ENCODE peak calls at places on chromosomes 2 and 18, in eight cellular contexts. One of them, this sample, is unnamed.

GRCh38 chr2:19733390-19733789 is 168.4 kb downstream of the TTC32 start:
- DNase-seq in PC-3: no peak
- DNase-seq in MM.1S: no peak
- DNase-seq in neural progenitor cell: no peak
- DNase-seq in hepatocyte: no peak
- DNase-seq in HCT116: no peak
- DNase-seq in GM23338: no peak
- DNase-seq in SK-N-SH: no peak
- DNase-seq in this sample: no peak

GRCh38 chr2:70962211-70962884 is 16.1 kb upstream of the ANKRD53 start:
- DNase-seq in PC-3: no peak
- DNase-seq in MM.1S: no peak
- DNase-seq in hepatocyte: peak; percentile 3
- DNase-seq in neural progenitor cell: no peak
- DNase-seq in SK-N-SH: peak; percentile 13
- DNase-seq in GM23338: no peak
- DNase-seq in HCT116: no peak
- DNase-seq in this sample: no peak

GRCh38 chr2:234212534-234212933 is 162.0 kb downstream of the SPP2 start:
- DNase-seq in neural progenitor cell: no peak
- DNase-seq in GM23338: no peak
- DNase-seq in HCT116: no peak
- DNase-seq in PC-3: no peak
- DNase-seq in MM.1S: no peak
- DNase-seq in hepatocyte: no peak
- DNase-seq in SK-N-SH: no peak
- DNase-seq in this sample: no peak

GRCh38 chr2:150876201-150877085 is 385.2 kb downstream of the RBM43 start:
- DNase-seq in SK-N-SH: no peak
- DNase-seq in GM23338: no peak
- DNase-seq in MM.1S: no peak
- DNase-seq in hepatocyte: no peak
- DNase-seq in HCT116: no peak
- DNase-seq in PC-3: no peak
- DNase-seq in neural progenitor cell: peak; percentile 3
- DNase-seq in this sample: no peak

GRCh38 chr2:122525341-122525740 is 769.9 kb downstream of the TSN start:
- DNase-seq in SK-N-SH: no peak
- DNase-seq in hepatocyte: no peak
- DNase-seq in PC-3: no peak
- DNase-seq in MM.1S: no peak
- DNase-seq in neural progenitor cell: no peak
- DNase-seq in GM23338: no peak
- DNase-seq in HCT116: no peak
- DNase-seq in this sample: no peak

GRCh38 chr2:100699131-100699530 is 120.8 kb upstream of the NPAS2 start:
- DNase-seq in SK-N-SH: no peak
- DNase-seq in neural progenitor cell: no peak
- DNase-seq in MM.1S: no peak
- DNase-seq in GM23338: no peak
- DNase-seq in hepatocyte: no peak
- DNase-seq in PC-3: no peak
- DNase-seq in HCT116: no peak
- DNase-seq in this sample: no peak

GRCh38 chr2:127086800-127087737 is 19.9 kb downstream of the BIN1 start:
- DNase-seq in PC-3: no peak
- DNase-seq in SK-N-SH: peak; percentile 89
- DNase-seq in GM23338: peak; percentile 67
- DNase-seq in HCT116: no peak
- DNase-seq in neural progenitor cell: peak; percentile 76
- DNase-seq in MM.1S: no peak
- DNase-seq in hepatocyte: peak; percentile 82
- DNase-seq in this sample: peak; percentile 37

GRCh38 chr2:16487686-16488085 is 177.9 kb downstream of the CYRIA start:
- DNase-seq in SK-N-SH: peak; percentile 73
- DNase-seq in hepatocyte: peak; percentile 66
- DNase-seq in MM.1S: peak; percentile 25
- DNase-seq in GM23338: peak; percentile 39
- DNase-seq in PC-3: peak; percentile 21
- DNase-seq in HCT116: no peak
- DNase-seq in neural progenitor cell: peak; percentile 48
- DNase-seq in this sample: no peak

GRCh38 chr2:180520816-180521595 is 459.4 kb upstream of the UBE2E3 start:
- DNase-seq in PC-3: peak; percentile 95
- DNase-seq in hepatocyte: peak; percentile 22
- DNase-seq in HCT116: peak; percentile 22
- DNase-seq in GM23338: no peak
- DNase-seq in neural progenitor cell: no peak
- DNase-seq in SK-N-SH: no peak
- DNase-seq in MM.1S: no peak
- DNase-seq in this sample: no peak

GRCh38 chr2:42951263-42951938 is 159.0 kb upstream of the HAAO start:
- DNase-seq in GM23338: no peak
- DNase-seq in hepatocyte: no peak
- DNase-seq in SK-N-SH: no peak
- DNase-seq in neural progenitor cell: no peak
- DNase-seq in PC-3: no peak
- DNase-seq in MM.1S: no peak
- DNase-seq in HCT116: no peak
- DNase-seq in this sample: no peak

GRCh38 chr2:67234443-67234842 is 162.7 kb upstream of the ETAA1 start:
- DNase-seq in hepatocyte: peak; percentile 14
- DNase-seq in SK-N-SH: no peak
- DNase-seq in GM23338: peak; percentile 67
- DNase-seq in neural progenitor cell: peak; percentile 63
- DNase-seq in MM.1S: no peak
- DNase-seq in PC-3: peak; percentile 51
- DNase-seq in HCT116: no peak
- DNase-seq in this sample: no peak

GRCh38 chr2:147122944-147123343 is 721.9 kb upstream of the ACVR2A start:
- DNase-seq in SK-N-SH: no peak
- DNase-seq in neural progenitor cell: no peak
- DNase-seq in HCT116: no peak
- DNase-seq in MM.1S: no peak
- DNase-seq in PC-3: no peak
- DNase-seq in hepatocyte: no peak
- DNase-seq in GM23338: no peak
- DNase-seq in this sample: no peak

GRCh38 chr2:118661184-118661583 is 186.3 kb downstream of the EN1 start:
- DNase-seq in SK-N-SH: no peak
- DNase-seq in GM23338: peak; percentile 56
- DNase-seq in PC-3: peak; percentile 38
- DNase-seq in hepatocyte: no peak
- DNase-seq in MM.1S: no peak
- DNase-seq in HCT116: no peak
- DNase-seq in neural progenitor cell: no peak
- DNase-seq in this sample: no peak

DNA sequence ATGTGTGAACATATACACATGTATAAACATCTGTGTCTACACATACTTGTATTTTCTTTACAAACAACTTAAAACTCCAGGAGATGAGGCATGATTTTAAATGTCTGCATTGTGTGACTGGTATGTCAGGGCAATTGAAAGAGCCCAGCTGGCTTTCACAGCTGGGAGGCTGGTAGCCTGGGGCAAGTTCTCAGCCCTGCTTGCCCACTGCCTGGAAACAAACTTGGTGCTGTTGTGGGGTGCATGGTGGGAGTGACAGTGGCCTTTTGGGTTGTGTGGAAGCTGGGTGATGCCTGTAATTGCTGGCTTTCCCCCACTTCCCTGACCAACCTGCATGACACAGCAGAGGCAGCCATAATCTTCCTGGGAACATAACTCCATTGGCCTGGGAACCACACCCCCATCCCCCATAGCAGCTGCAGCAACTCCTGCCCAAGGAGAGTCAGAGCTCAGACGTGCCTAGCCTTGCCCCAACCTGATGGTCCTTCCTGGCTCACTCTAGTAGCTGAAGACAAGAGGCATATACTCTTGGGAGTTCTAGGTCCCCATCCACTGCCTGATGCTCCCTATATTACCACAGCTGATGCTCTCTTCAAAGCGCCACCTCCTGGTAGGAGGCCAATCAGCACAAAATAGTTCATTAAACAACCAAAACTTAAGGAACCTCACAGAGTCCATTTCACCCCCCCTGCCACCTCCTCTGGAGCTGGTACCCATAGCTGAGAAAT is 158.4 kb downstream of the CERS6 start:
- DNase-seq in neural progenitor cell: no peak
- DNase-seq in GM23338: peak; percentile 61
- DNase-seq in MM.1S: no peak
- DNase-seq in HCT116: no peak
- DNase-seq in PC-3: peak; percentile 16
- DNase-seq in SK-N-SH: no peak
- DNase-seq in hepatocyte: no peak
- DNase-seq in this sample: peak; percentile 7
- TF ChIP-seq CTCF in neural progenitor cell: peak; percentile 10
- TF ChIP-seq CTCF in GM23338: peak; percentile 61
- TF ChIP-seq CTCF in MM.1S: peak; percentile 47
- TF ChIP-seq CTCF in HCT116: peak; percentile 48
- TF ChIP-seq CTCF in PC-3: peak; percentile 68
- TF ChIP-seq CTCF in SK-N-SH: peak; percentile 36
- TF ChIP-seq CTCF in hepatocyte: no peak
- TF ChIP-seq CTCF in this sample: peak; percentile 68

DNA sequence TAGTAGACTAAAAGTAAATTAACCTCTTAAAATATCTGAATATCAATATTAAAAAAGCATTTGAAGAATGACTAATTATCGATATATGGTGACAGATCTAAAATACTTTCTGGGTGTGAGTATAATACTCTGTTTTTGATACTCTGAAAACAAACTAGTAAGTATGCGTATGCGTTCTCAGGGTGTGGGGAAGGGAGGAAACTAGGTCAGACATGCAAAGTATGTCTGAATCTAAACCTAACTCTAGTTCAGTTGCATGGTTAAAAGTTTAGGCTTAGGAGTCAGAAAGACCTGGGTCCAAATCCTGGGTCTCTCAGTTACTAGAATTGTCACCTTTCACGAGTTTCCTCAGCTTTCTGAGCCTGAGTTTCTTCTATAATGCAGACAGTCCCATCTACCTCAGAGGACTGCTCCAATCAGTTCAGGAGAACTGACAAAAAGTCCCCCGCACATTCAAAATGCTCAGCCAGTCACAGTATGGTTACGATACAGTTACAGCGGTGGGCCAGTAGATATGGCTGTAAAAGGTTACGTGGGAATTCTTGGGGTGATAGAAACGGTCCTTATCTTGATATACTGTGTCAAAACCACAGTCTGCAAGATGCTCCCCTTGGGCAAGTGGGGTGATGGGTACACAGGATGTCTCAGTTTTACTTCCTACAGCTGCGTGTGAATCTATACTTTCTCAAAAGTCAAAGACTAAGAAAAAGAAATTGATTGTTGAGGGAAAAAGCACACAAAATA is 29.2 kb downstream of the UNC50 start:
- DNase-seq in neural progenitor cell: no peak
- DNase-seq in hepatocyte: no peak
- DNase-seq in MM.1S: no peak
- DNase-seq in GM23338: no peak
- DNase-seq in HCT116: no peak
- DNase-seq in SK-N-SH: no peak
- DNase-seq in PC-3: no peak
- DNase-seq in this sample: no peak
- TF ChIP-seq EZH2phosphoT487 in neural progenitor cell: no peak
- TF ChIP-seq EZH2phosphoT487 in hepatocyte: no peak
- TF ChIP-seq EZH2phosphoT487 in MM.1S: no peak
- TF ChIP-seq EZH2phosphoT487 in GM23338: no peak
- TF ChIP-seq EZH2phosphoT487 in HCT116: no peak
- TF ChIP-seq EZH2phosphoT487 in SK-N-SH: no peak
- TF ChIP-seq EZH2phosphoT487 in PC-3: no peak
- TF ChIP-seq EZH2phosphoT487 in this sample: no peak

GRCh38 chr2:215870088-215870490 is 143.3 kb downstream of the MREG start:
- DNase-seq in HCT116: peak; percentile 26
- DNase-seq in neural progenitor cell: no peak
- DNase-seq in hepatocyte: peak; percentile 34
- DNase-seq in SK-N-SH: no peak
- DNase-seq in PC-3: peak; percentile 45
- DNase-seq in GM23338: no peak
- DNase-seq in MM.1S: no peak
- DNase-seq in this sample: no peak

GRCh38 chr2:215874418-215874817 is 138.9 kb downstream of the MREG start:
- DNase-seq in HCT116: no peak
- DNase-seq in PC-3: peak; percentile 79
- DNase-seq in neural progenitor cell: no peak
- DNase-seq in hepatocyte: no peak
- DNase-seq in SK-N-SH: no peak
- DNase-seq in MM.1S: no peak
- DNase-seq in GM23338: no peak
- DNase-seq in this sample: no peak

GRCh38 chr2:215866594-215866993 is 146.8 kb downstream of the MREG start:
- DNase-seq in HCT116: no peak
- DNase-seq in hepatocyte: no peak
- DNase-seq in GM23338: no peak
- DNase-seq in neural progenitor cell: no peak
- DNase-seq in PC-3: no peak
- DNase-seq in MM.1S: no peak
- DNase-seq in SK-N-SH: no peak
- DNase-seq in this sample: no peak

GRCh38 chr2:215868886-215869285 is 144.5 kb downstream of the MREG start:
- DNase-seq in hepatocyte: no peak
- DNase-seq in MM.1S: no peak
- DNase-seq in PC-3: no peak
- DNase-seq in HCT116: no peak
- DNase-seq in neural progenitor cell: no peak
- DNase-seq in SK-N-SH: no peak
- DNase-seq in GM23338: no peak
- DNase-seq in this sample: no peak

DNA sequence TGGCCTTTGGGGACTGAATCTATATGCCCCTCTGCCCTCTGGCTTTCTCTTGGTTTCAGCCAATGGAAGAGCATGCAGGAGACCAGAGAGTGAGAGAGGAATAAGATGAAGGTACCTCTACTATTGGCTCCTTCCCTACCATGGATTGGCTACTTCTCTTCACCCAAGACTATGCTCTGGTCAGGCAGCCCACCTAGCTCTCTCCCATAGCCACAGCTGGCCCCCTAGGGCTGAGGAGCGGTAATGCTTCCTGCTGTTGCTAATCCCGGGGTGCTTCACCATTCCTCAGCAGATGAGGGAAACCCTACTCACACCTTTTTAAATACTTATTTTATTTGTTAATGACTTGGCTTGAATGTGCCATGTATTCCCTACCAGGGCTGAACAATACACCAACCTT is 142.4 kb downstream of the MREG start:
- DNase-seq in SK-N-SH: peak; percentile 24
- DNase-seq in neural progenitor cell: peak; percentile 33
- DNase-seq in HCT116: peak; percentile 36
- DNase-seq in PC-3: peak; percentile 32
- DNase-seq in hepatocyte: no peak
- DNase-seq in MM.1S: no peak
- DNase-seq in GM23338: peak; percentile 75
- DNase-seq in this sample: peak; percentile 31
- TF ChIP-seq CTCF in SK-N-SH: peak; percentile 39
- TF ChIP-seq CTCF in neural progenitor cell: peak; percentile 45
- TF ChIP-seq CTCF in HCT116: peak; percentile 87
- TF ChIP-seq CTCF in PC-3: peak; percentile 58
- TF ChIP-seq CTCF in hepatocyte: peak; percentile 3
- TF ChIP-seq CTCF in MM.1S: peak; percentile 31
- TF ChIP-seq CTCF in GM23338: peak; percentile 78
- TF ChIP-seq CTCF in this sample: peak; percentile 73

DNA sequence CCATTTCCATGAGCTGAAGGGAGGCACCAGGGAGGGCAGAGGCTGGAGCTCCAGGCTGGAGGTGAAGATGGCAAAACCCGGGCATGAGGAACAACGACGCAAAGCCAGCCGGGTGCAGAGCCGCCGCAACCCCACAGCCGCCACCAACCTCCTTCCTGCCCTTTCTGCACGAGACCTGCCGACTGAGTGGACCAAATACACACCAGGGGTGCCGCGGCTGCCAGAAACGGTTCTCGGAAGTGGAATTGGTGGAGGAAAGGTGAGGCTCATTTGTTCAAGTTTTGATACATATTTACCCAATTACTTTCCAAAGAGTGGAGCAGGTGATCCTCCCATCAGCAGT is 8.4 kb upstream of the CIDEA start:
- DNase-seq in MM.1S: no peak
- DNase-seq in PC-3: no peak
- DNase-seq in HCT116: no peak
- DNase-seq in hepatocyte: no peak
- DNase-seq in neural progenitor cell: no peak
- DNase-seq in SK-N-SH: no peak
- DNase-seq in GM23338: no peak
- DNase-seq in this sample: no peak
- TF ChIP-seq EZH2phosphoT487 in MM.1S: no peak
- TF ChIP-seq EZH2phosphoT487 in PC-3: no peak
- TF ChIP-seq EZH2phosphoT487 in HCT116: no peak
- TF ChIP-seq EZH2phosphoT487 in hepatocyte: no peak
- TF ChIP-seq EZH2phosphoT487 in neural progenitor cell: no peak
- TF ChIP-seq EZH2phosphoT487 in SK-N-SH: no peak
- TF ChIP-seq EZH2phosphoT487 in GM23338: no peak
- TF ChIP-seq EZH2phosphoT487 in this sample: no peak

This sample was measured in OCI-LY7.